ENCODE peak calls at places on chromosomes 7 and 10, in five cellular contexts. N is kidney, Q is breast epithelium, R is IMR-90, H is HCT116. O is an unnamed sample.

GRCh38 chr10:38038107-38038931 is 27.8 kb downstream of the ZNF33A start:
- DNase-seq in N (no peak), Q (no peak), R (peak; percentile 8), H (no peak), O (no peak)

GRCh38 chr10:99393036-99393435 is 37.4 kb downstream of the GOT1 start:
- DNase-seq in N (no peak), Q (no peak), R (peak; percentile 11), H (no peak), O (no peak)

GRCh38 chr10:48251525-48252353 is 22.8 kb downstream of the FRMPD2 start:
- DNase-seq in N (peak; percentile 91), Q (no peak), R (no peak), H (no peak), O (no peak)

GRCh38 chr7:36723951-36724664 is at the start of gene AOAH:
- DNase-seq in N (peak; percentile 82), Q (peak; percentile 40), R (no peak), H (no peak), O (no peak)

GRCh38 chr7:80151274-80151665 is 16.6 kb downstream of the GNAI1 start:
- DNase-seq in N (no peak), Q (no peak), R (peak; percentile 57), H (no peak), O (no peak)

GRCh38 chr7:116182023-116182422 is 28.3 kb upstream of the TES start:
- DNase-seq in N (peak; percentile 59), Q (no peak), R (no peak), H (no peak), O (no peak)

GRCh38 chr7:1639578-1640175 is 30.4 kb upstream of the ELFN1 start:
- DNase-seq in N (peak; percentile 48), Q (no peak), R (no peak), H (no peak), O (no peak)

GRCh38 chr7:135758531-135758932 is 9.9 kb upstream of the FAM180A start:
- DNase-seq in N (peak; percentile 77), Q (peak; percentile 83), R (peak; percentile 34), H (no peak), O (no peak)

GRCh38 chr10:10196701-10197100 is 821.0 kb upstream of the CELF2 start:
- DNase-seq in N (no peak), Q (no peak), R (no peak), H (no peak), O (no peak)

GRCh38 chr10:50990568-50991495 is 83.5 kb upstream of the PRKG1 start:
- DNase-seq in N (peak; percentile 79), Q (no peak), R (peak; percentile 95), H (peak; percentile 45), O (no peak)

GRCh38 chr7:30713397-30713796 is 31.1 kb upstream of the CRHR2 start:
- DNase-seq in N (peak; percentile 33), Q (no peak), R (no peak), H (no peak), O (no peak)

GRCh38 chr10:124000792-124001201 is 92.6 kb downstream of the CHST15 start:
- DNase-seq in N (peak; percentile 56), Q (peak; percentile 15), R (no peak), H (no peak), O (peak; percentile 13)

GRCh38 chr10:3749597-3750351 is 35.2 kb downstream of the KLF6 start:
- DNase-seq in N (no peak), Q (no peak), R (peak; percentile 90), H (no peak), O (no peak)
- H3K4me3 ChIP-seq in N (peak overlapping the region; percentile 10), Q (peak overlapping the region; percentile 14), R (no peak overlapping the region), H (no peak overlapping the region), O (peak overlapping the region; percentile 3)

GRCh38 chr7:2795906-2796305 is 48.2 kb downstream of the GNA12 start:
- DNase-seq in N (no peak), Q (no peak), R (no peak), H (no peak), O (no peak)
- H3K27ac ChIP-seq in N (peak overlapping the region; percentile 91), Q (peak overlapping the region; percentile 85), R (peak overlapping the region; percentile 90), H (no peak overlapping the region), O (no peak overlapping the region)

DNA sequence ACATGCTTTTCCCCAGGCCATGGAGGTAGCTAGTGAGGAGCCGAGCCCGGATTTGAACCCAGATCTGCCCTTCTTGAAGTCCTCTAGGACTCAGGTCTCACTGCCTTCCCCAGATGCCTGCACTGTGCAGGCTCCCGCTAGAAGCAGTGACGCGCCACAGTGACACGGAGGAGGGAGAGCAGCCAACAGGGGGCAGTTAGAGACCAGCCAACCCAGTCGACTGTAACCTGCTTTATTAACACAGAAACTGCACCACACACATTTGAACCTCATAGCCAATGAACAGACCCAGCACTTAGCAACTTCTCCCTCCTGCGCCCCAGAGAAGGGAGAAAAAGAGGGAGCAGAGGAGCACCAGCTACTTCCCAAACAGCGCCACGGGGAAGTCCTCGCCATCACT is 27.4 kb downstream of the PILRA start:
- DNase-seq in N (no peak), Q (no peak), R (no peak), H (peak; percentile 21), O (no peak)
- TF ChIP-seq CTCF in N (no peak), Q (no peak), R (peak; percentile 20), H (peak; percentile 50), O (no peak)

DNA sequence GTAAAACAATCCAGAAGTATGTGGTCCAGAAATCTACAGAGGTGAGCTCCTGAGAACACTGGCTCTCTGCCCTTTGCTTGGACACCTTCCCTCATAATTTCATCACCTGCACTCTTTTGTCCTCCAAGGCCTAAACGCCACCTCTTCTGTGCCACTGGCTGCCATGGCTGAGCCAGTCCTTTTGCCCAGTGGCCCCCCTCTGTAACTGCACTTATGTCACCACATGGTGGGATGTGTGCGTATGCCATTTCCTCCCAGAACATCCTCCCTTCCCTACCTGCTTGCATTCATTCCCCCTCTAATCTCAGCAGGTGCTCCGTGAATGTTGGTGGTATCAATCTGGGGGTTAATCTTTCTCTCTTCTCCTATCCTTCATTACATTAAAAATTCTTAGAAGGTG is 17.3 kb upstream of the DUSP5 start:
- DNase-seq in N (no peak), Q (no peak), R (no peak), H (no peak), O (no peak)
- H3K4me3 ChIP-seq in N (no peak overlapping the region), Q (no peak overlapping the region), R (no peak overlapping the region), H (no peak overlapping the region), O (no peak overlapping the region)

GRCh38 chr10:101005869-101006567 is 6.4 kb downstream of the LZTS2 start:
- DNase-seq in N (no peak), Q (no peak), R (no peak), H (no peak), O (no peak)
- H3K27ac ChIP-seq in N (no peak overlapping the region), Q (no peak overlapping the region), R (no peak overlapping the region), H (no peak overlapping the region), O (peak overlapping the region; percentile 95)